ENCODE peak calls at places on chromosomes 7 and 10, in five cellular contexts. G is prostate gland, F is HCT116, V is sigmoid colon, H is stomach. A is an unnamed sample.

GRCh38 chr10:26573674-26574073 is 123.8 kb upstream of the PDSS1 start:
- DNase-seq in F (peak; percentile 12), H (no peak), V (no peak), G (no peak), A (peak; percentile 20)

GRCh38 chr10:69612760-69613159 is 17.3 kb upstream of the FAM241B start:
- DNase-seq in V (no peak), G (peak; percentile 25), H (no peak), F (no peak), A (no peak)

GRCh38 chr7:97342512-97342911 is 225.0 kb downstream of the SDHAF3 start:
- DNase-seq in G (no peak), V (no peak), H (no peak), F (no peak), A (peak; percentile 28)

GRCh38 chr10:7792541-7792940 is 4.6 kb downstream of the ATP5F1C start:
- DNase-seq in G (no peak), F (no peak), H (no peak), V (no peak), A (no peak)

GRCh38 chr7:154928136-154929005 is 74.6 kb downstream of the PAXIP1 start:
- DNase-seq in H (peak; percentile 37), F (peak; percentile 91), V (no peak), G (peak; percentile 69), A (peak; percentile 40)

GRCh38 chr7:11343818-11344413 is 370.2 kb downstream of the PHF14 start:
- DNase-seq in V (no peak), G (peak; percentile 5), F (peak; percentile 22), H (no peak), A (no peak)

GRCh38 chr7:115494529-115495147 is 535.9 kb downstream of the TFEC start:
- DNase-seq in V (no peak), H (no peak), F (no peak), G (no peak), A (no peak)

GRCh38 chr7:45700556-45700955 is 126.4 kb downstream of the ADCY1 start:
- DNase-seq in G (no peak), V (peak; percentile 75), F (no peak), H (peak; percentile 23), A (no peak)

GRCh38 chr7:81616951-81617350 is 152.9 kb downstream of the HGF start:
- DNase-seq in H (no peak), F (peak; percentile 23), G (no peak), V (no peak), A (no peak)

GRCh38 chr10:97924678-97925077 is 75.0 kb downstream of the GOLGA7B start:
- DNase-seq in H (no peak), F (no peak), G (no peak), V (no peak), A (no peak)

GRCh38 chr7:104971290-104972071 is 42.5 kb upstream of the KMT2E start:
- DNase-seq in F (no peak), H (peak; percentile 61), G (peak; percentile 73), V (no peak), A (peak; percentile 66)

GRCh38 chr10:10032991-10033390 is 984.7 kb upstream of the CELF2 start:
- DNase-seq in F (no peak), H (no peak), G (no peak), V (no peak), A (no peak)

GRCh38 chr7:121049897-121050296 is 61.4 kb downstream of the CPED1 start:
- DNase-seq in V (no peak), F (no peak), G (no peak), H (no peak), A (no peak)

GRCh38 chr7:121048195-121048594 is 59.7 kb downstream of the CPED1 start:
- DNase-seq in H (no peak), G (no peak), F (no peak), V (no peak), A (no peak)

GRCh38 chr7:121046009-121046408 is 57.5 kb downstream of the CPED1 start:
- DNase-seq in G (no peak), F (no peak), V (no peak), H (no peak), A (no peak)

GRCh38 chr7:121046893-121047468 is 58.5 kb downstream of the CPED1 start:
- DNase-seq in H (no peak), F (no peak), V (no peak), G (no peak), A (no peak)

DNA sequence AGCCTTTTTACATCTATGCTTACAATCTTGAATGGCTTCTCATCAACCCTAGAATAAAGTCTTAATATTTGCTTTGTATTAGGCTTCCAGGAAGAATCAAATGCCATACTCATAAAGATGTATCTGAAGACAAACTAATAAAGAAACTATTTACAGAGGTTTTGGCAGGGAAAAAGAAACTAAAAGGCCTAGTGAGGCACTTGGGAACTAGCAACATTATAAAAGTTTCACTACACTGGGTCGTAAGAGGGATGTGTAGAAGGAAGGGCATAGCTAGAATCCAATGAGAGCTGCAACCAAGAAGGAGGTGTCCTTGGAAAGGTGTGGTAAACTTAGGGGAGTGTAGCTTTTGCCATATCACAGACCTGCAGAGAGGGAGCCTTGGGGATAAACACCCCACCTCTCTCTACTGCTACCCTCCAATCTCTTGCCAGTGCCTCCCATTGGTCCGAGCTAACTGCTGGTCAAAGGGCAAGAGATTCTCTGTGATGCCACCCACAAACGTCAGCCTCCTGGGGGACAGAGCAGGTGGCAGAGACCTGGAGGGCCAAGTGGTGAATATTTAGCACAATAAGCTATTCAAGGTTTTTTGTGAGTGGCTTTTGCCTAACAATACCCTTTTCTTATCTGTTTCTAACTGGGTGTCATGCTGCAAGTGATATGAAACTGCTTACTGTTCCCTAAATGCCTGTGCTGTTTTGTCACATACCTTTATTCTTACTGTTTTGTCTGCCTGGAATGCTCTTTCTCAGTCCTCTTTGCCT is 60.7 kb downstream of the CPED1 start:
- DNase-seq in H (no peak), V (no peak), F (no peak), G (no peak), A (no peak)
- TF ChIP-seq POLR2AphosphoS5 in H (no peak), V (no peak), F (no peak), G (peak; percentile 73), A (no peak)

DNA sequence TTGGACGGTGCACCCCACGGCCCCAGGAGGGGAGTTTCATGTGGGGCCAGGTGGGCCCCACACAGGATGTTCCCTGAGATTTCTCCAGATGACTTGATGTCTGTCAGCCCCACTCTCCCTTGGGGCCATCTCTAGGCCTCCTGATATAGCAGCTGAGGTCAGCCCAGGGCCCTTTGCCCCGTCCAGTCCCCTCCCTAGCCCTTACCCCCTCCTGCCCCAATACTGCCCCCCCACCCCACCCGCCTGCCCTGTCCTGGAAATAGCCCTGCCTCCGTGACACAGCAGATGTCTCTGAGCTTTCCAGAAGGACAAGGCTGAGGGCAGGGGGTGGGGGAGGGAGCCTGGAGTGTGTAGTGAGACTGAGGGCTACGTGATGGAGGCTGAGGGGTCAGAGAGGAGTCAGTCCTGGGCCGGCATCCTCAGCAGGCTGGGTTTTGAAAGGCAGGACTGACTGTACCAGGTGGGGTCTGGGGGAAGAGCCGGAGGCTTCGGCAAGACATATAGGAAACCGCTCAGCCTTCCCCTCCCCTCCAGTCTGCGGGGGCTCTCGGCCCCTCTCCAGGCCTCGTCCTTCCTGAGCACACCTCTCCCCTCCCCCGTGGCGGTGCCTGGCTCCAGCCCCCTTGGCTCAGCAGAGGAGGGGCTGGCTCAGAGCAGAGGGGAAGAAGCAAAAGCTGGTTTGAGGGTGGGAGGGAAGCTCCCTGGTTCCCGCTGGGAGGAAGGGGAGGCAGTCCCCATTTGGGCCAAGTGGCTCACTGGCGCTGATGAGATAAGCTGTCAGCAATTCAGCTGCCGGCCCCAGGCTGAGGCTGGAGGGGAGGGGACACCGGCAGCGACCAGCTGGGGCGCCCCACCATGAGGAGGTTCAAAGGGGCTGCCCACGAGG is 2.0 kb downstream of the FLNC start:
- DNase-seq in F (no peak), G (no peak), H (no peak), V (peak; percentile 84), A (no peak)
- TF ChIP-seq POLR2A in F (no peak), G (no peak), H (no peak), V (no peak), A (no peak)

GRCh38 chr7:73712773-73713172 is 6.7 kb downstream of the STX1A start:
- DNase-seq in F (no peak), H (no peak), G (no peak), V (no peak), A (no peak)
- H3K27ac ChIP-seq in F (no peak overlapping the region), H (no peak overlapping the region), G (no peak overlapping the region), V (no peak overlapping the region), A (no peak overlapping the region)

DNA sequence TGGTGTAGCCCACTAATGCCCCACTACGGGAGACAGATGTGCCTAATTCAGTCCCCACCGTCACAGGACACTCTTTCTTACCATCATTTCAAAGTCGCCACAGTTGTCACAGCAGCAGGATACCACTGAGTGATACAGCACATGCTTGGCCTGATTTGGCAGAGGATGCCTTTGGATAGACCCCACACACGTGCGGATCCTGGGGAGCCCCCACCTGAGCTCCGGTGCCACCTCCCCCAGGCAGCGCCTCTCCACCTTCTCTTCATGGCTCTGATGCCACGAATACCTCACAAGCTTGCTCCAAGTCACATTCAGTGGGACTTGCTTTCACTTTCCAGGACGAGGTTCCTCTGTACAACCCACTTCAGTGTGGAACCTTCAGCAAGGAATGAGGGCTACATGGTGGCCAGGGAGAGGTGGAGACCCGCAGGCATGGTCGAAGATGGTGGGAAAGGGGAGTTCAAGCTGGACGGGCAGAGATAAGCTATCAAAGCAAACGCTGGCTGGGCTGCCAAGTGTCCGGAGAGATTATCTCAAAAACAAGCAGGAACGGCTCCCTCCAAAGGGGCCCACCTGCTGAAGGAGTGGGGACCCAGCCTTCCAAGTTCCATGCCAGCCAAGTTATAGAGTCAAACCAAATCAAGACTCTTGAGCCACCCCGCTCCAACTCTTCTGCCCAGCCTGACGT is 107.4 kb downstream of the ZRANB1 start:
- DNase-seq in G (no peak), V (no peak), F (no peak), H (no peak), A (no peak)
- TF ChIP-seq POLR2AphosphoS5 in G (no peak), V (no peak), F (no peak), H (no peak), A (no peak)

GRCh38 chr10:87816842-87817178 is 1.2 kb downstream of the ATAD1 start:
- DNase-seq in F (no peak), H (no peak), G (no peak), V (no peak), A (no peak)

GRCh38 chr10:87817291-87817872 is 644 bp downstream of the ATAD1 start:
- DNase-seq in F (no peak), H (no peak), G (no peak), V (no peak), A (no peak)

GRCh38 chr10:87819274-87819585 is 1.2 kb upstream of the ATAD1 start:
- DNase-seq in F (no peak), V (no peak), G (no peak), H (no peak), A (no peak)

GRCh38 chr10:87818505-87819273 is 663 bp upstream of the ATAD1 start:
- DNase-seq in H (peak; percentile 31), G (no peak), F (no peak), V (peak; percentile 56), A (peak; percentile 54)

GRCh38 chr10:87817873-87818504 is at the start of gene ATAD1:
- DNase-seq in F (peak; percentile 77), G (peak; percentile 76), H (peak; percentile 89), V (peak; percentile 89), A (peak; percentile 90)
- TF ChIP-seq POLR2A in F (peak; percentile 89), G (peak; percentile 62), H (peak; percentile 39), V (peak; percentile 30), A (peak; percentile 81)

GRCh38 chr10:104321716-104322415 is 16.4 kb downstream of the ITPRIP start:
- DNase-seq in G (no peak), F (no peak), V (peak; percentile 57), H (no peak), A (no peak)

GRCh38 chr10:104324931-104325330 is 13.3 kb downstream of the ITPRIP start:
- DNase-seq in F (no peak), V (peak; percentile 48), G (no peak), H (no peak), A (no peak)

GRCh38 chr10:104322416-104322782 is 15.9 kb downstream of the ITPRIP start:
- DNase-seq in H (no peak), G (peak; percentile 76), F (no peak), V (peak; percentile 66), A (peak; percentile 47)

GRCh38 chr10:104323721-104324686 is 14.3 kb downstream of the ITPRIP start:
- DNase-seq in F (no peak), V (peak; percentile 78), H (no peak), G (no peak), A (no peak)

GRCh38 chr10:104323085-104323484 is 15.2 kb downstream of the ITPRIP start:
- DNase-seq in H (no peak), G (no peak), V (peak; percentile 40), F (no peak), A (no peak)
- H3K27ac ChIP-seq in H (peak overlapping the region; percentile 76), G (peak overlapping the region; percentile 46), V (no peak overlapping the region), F (no peak overlapping the region), A (no peak overlapping the region)

A was measured in transverse colon.